ENCODE peak calls at places on chromosomes 11 and 22, in six cellular contexts. One of them, this sample, is unnamed.

GRCh38 chr11:62129610-62130497 is 6.0 kb downstream of the INCENP start:
- DNase-seq in activated T-cell treated with anti-CD3 and anti-CD28 coated beads for 24 hours: no peak
- DNase-seq in SK-MEL-5: no peak
- DNase-seq in ascending aorta: peak
- DNase-seq in T-helper 1 cell: no peak
- DNase-seq in HEK293T: no peak
- DNase-seq in this sample: no peak

GRCh38 chr11:76850815-76851214 is 9.9 kb upstream of the ACER3 start:
- DNase-seq in SK-MEL-5: no peak
- DNase-seq in HEK293T: no peak
- DNase-seq in ascending aorta: peak
- DNase-seq in activated T-cell treated with anti-CD3 and anti-CD28 coated beads for 24 hours: no peak
- DNase-seq in T-helper 1 cell: no peak
- DNase-seq in this sample: no peak

GRCh38 chr22:37326726-37327125 is 44.4 kb downstream of the CYTH4 start:
- DNase-seq in ascending aorta: no peak
- DNase-seq in SK-MEL-5: no peak
- DNase-seq in activated T-cell treated with anti-CD3 and anti-CD28 coated beads for 24 hours: no peak
- DNase-seq in T-helper 1 cell: no peak
- DNase-seq in HEK293T: no peak
- DNase-seq in this sample: no peak

GRCh38 chr11:36718481-36718880 is 120.4 kb upstream of the RAG2 start:
- DNase-seq in T-helper 1 cell: no peak
- DNase-seq in ascending aorta: no peak
- DNase-seq in HEK293T: no peak
- DNase-seq in SK-MEL-5: no peak
- DNase-seq in activated T-cell treated with anti-CD3 and anti-CD28 coated beads for 24 hours: no peak
- DNase-seq in this sample: no peak

GRCh38 chr22:38963872-38964271 is 6.5 kb downstream of the APOBEC3A start:
- DNase-seq in activated T-cell treated with anti-CD3 and anti-CD28 coated beads for 24 hours: no peak
- DNase-seq in T-helper 1 cell: no peak
- DNase-seq in ascending aorta: no peak
- DNase-seq in SK-MEL-5: no peak
- DNase-seq in HEK293T: no peak
- DNase-seq in this sample: no peak

GRCh38 chr11:118916842-118917388 is 8.8 kb downstream of the BCL9L start:
- DNase-seq in SK-MEL-5: no peak
- DNase-seq in T-helper 1 cell: no peak
- DNase-seq in HEK293T: peak
- DNase-seq in ascending aorta: peak
- DNase-seq in activated T-cell treated with anti-CD3 and anti-CD28 coated beads for 24 hours: no peak
- DNase-seq in this sample: no peak

GRCh38 chr11:60844045-60844869 is 2.3 kb downstream of the CCDC86 start:
- DNase-seq in activated T-cell treated with anti-CD3 and anti-CD28 coated beads for 24 hours: no peak
- DNase-seq in ascending aorta: no peak
- DNase-seq in HEK293T: no peak
- DNase-seq in T-helper 1 cell: no peak
- DNase-seq in SK-MEL-5: no peak
- DNase-seq in this sample: no peak

GRCh38 chr11:44972746-44973435 is 22.2 kb upstream of the TP53I11 start:
- DNase-seq in T-helper 1 cell: no peak
- DNase-seq in SK-MEL-5: no peak
- DNase-seq in HEK293T: no peak
- DNase-seq in ascending aorta: no peak
- DNase-seq in activated T-cell treated with anti-CD3 and anti-CD28 coated beads for 24 hours: no peak
- DNase-seq in this sample: no peak

GRCh38 chr11:127106142-127106541 is 105.6 kb upstream of the KIRREL3 start:
- DNase-seq in activated T-cell treated with anti-CD3 and anti-CD28 coated beads for 24 hours: no peak
- DNase-seq in ascending aorta: no peak
- DNase-seq in T-helper 1 cell: no peak
- DNase-seq in SK-MEL-5: no peak
- DNase-seq in HEK293T: no peak
- DNase-seq in this sample: no peak

GRCh38 chr22:44821741-44822425 is 69.5 kb downstream of the ARHGAP8 start:
- DNase-seq in SK-MEL-5: no peak
- DNase-seq in ascending aorta: no peak
- DNase-seq in activated T-cell treated with anti-CD3 and anti-CD28 coated beads for 24 hours: no peak
- DNase-seq in T-helper 1 cell: no peak
- DNase-seq in HEK293T: no peak
- DNase-seq in this sample: peak

GRCh38 chr22:49153921-49154320 is 673.8 kb downstream of the BRD1 start:
- DNase-seq in SK-MEL-5: no peak
- DNase-seq in T-helper 1 cell: no peak
- DNase-seq in activated T-cell treated with anti-CD3 and anti-CD28 coated beads for 24 hours: no peak
- DNase-seq in ascending aorta: no peak
- DNase-seq in HEK293T: no peak
- DNase-seq in this sample: no peak

GRCh38 chr11:47062736-47063135 is 113.9 kb downstream of the ARFGAP2 start:
- DNase-seq in T-helper 1 cell: no peak
- DNase-seq in HEK293T: no peak
- DNase-seq in ascending aorta: no peak
- DNase-seq in SK-MEL-5: no peak
- DNase-seq in activated T-cell treated with anti-CD3 and anti-CD28 coated beads for 24 hours: no peak
- DNase-seq in this sample: no peak

GRCh38 chr11:33296695-33297094 is 39.5 kb downstream of the HIPK3 start:
- DNase-seq in HEK293T: no peak
- DNase-seq in T-helper 1 cell: no peak
- DNase-seq in activated T-cell treated with anti-CD3 and anti-CD28 coated beads for 24 hours: no peak
- DNase-seq in SK-MEL-5: no peak
- DNase-seq in ascending aorta: no peak
- DNase-seq in this sample: no peak